ENCODE peak calls at places on chromosomes 3 and 15, in four cellular contexts. J, F, T and E are unnamed samples.

GRCh38 chr15:84915011-84915958 is 30.8 kb downstream of the SLC28A1 start:
- DNase-seq in T (peak; percentile 91), J (peak; percentile 70), F (no peak), E (no peak)

GRCh38 chr3:187833799-187834578 is 88.7 kb upstream of the BCL6 start:
- DNase-seq in T (no peak), F (no peak), J (peak; percentile 39), E (no peak)

GRCh38 chr3:187197255-187197654 is at the start of gene RTP1:
- DNase-seq in F (no peak), J (no peak), T (no peak), E (no peak)

GRCh38 chr15:45320581-45320980 is 57.8 kb downstream of the GATM start:
- DNase-seq in J (no peak), F (no peak), T (peak; percentile 80), E (no peak)

GRCh38 chr3:58175429-58176184 is 35.2 kb downstream of the DNASE1L3 start:
- DNase-seq in T (no peak), J (no peak), F (no peak), E (no peak)

GRCh38 chr15:62163847-62164499 is 1.1 kb downstream of the C2CD4B start:
- DNase-seq in T (no peak), J (no peak), F (no peak), E (no peak)

GRCh38 chr15:74826911-74827310 is 484 bp downstream of the CPLX3 start:
- DNase-seq in T (no peak), F (no peak), J (no peak), E (no peak)

GRCh38 chr3:130433306-130433705 is 83.7 kb upstream of the COL6A6 start:
- DNase-seq in F (no peak), T (no peak), J (no peak), E (no peak)

GRCh38 chr15:52796742-52797515 is 6.8 kb upstream of the ONECUT1 start:
- DNase-seq in J (no peak), F (no peak), T (no peak), E (no peak)

GRCh38 chr15:89429023-89429422 is 67.4 kb downstream of the RHCG start:
- DNase-seq in J (no peak), F (no peak), T (no peak), E (no peak)

GRCh38 chr3:111845996-111846395 is 13.1 kb upstream of the PHLDB2 start:
- DNase-seq in T (no peak), F (no peak), J (no peak), E (no peak)

GRCh38 chr3:15708882-15709677 is 88.7 kb downstream of the ANKRD28 start:
- DNase-seq in T (no peak), J (no peak), F (no peak), E (no peak)

GRCh38 chr3:50609743-50610085 is 1.9 kb downstream of the CISH start:
- DNase-seq in T (no peak), F (no peak), J (peak; percentile 20), E (no peak)

GRCh38 chr15:93770788-93771187 is 460.6 kb upstream of the MCTP2 start:
- DNase-seq in T (no peak), F (no peak), J (no peak), E (no peak)